ENCODE peak calls at places on chromosomes 1 and 21, in five cellular contexts. One of them, this sample, is unnamed.

GRCh38 chr1:24695202-24695974 is 49.9 kb upstream of the CLIC4 start:
- DNase-seq in OCI-LY7: peak
- DNase-seq in A549: no peak
- DNase-seq in HAP-1: no peak
- DNase-seq in tibial artery: no peak
- DNase-seq in this sample: peak

GRCh38 chr1:182143154-182143657 is 81.7 kb upstream of the ZNF648 start:
- DNase-seq in OCI-LY7: peak
- DNase-seq in A549: peak
- DNase-seq in HAP-1: peak
- DNase-seq in tibial artery: peak
- DNase-seq in this sample: peak

GRCh38 chr1:205226868-205227583 is 720 bp upstream of the TMCC2 start:
- DNase-seq in OCI-LY7: peak
- DNase-seq in A549: peak
- DNase-seq in HAP-1: peak
- DNase-seq in tibial artery: no peak
- DNase-seq in this sample: no peak

GRCh38 chr1:205351984-205352713 is 4.6 kb downstream of the KLHDC8A start:
- DNase-seq in OCI-LY7: no peak
- DNase-seq in A549: no peak
- DNase-seq in HAP-1: peak
- DNase-seq in tibial artery: no peak
- DNase-seq in this sample: no peak

GRCh38 chr1:169161512-169162194 is 55.2 kb downstream of the ATP1B1 start:
- DNase-seq in OCI-LY7: no peak
- DNase-seq in A549: no peak
- DNase-seq in HAP-1: no peak
- DNase-seq in tibial artery: no peak
- DNase-seq in this sample: peak

GRCh38 chr1:2214541-2215241 is 13.4 kb upstream of the SKI start:
- DNase-seq in OCI-LY7: no peak
- DNase-seq in A549: no peak
- DNase-seq in HAP-1: no peak
- DNase-seq in tibial artery: peak
- DNase-seq in this sample: no peak

GRCh38 chr1:219227731-219228419 is 54.2 kb downstream of the LYPLAL1 start:
- DNase-seq in OCI-LY7: no peak
- DNase-seq in A549: no peak
- DNase-seq in HAP-1: no peak
- DNase-seq in tibial artery: no peak
- DNase-seq in this sample: no peak

GRCh38 chr1:102919659-102920058 is 188.7 kb downstream of the COL11A1 start:
- DNase-seq in OCI-LY7: no peak
- DNase-seq in A549: no peak
- DNase-seq in HAP-1: no peak
- DNase-seq in tibial artery: no peak
- DNase-seq in this sample: peak

GRCh38 chr1:235714205-235714897 is 64.8 kb upstream of the GNG4 start:
- DNase-seq in OCI-LY7: no peak
- DNase-seq in A549: no peak
- DNase-seq in HAP-1: no peak
- DNase-seq in tibial artery: no peak
- DNase-seq in this sample: no peak

GRCh38 chr1:38551908-38552307 is 307.7 kb downstream of the RRAGC start:
- DNase-seq in OCI-LY7: no peak
- DNase-seq in A549: no peak
- DNase-seq in HAP-1: no peak
- DNase-seq in tibial artery: no peak
- DNase-seq in this sample: no peak

GRCh38 chr1:109151146-109151545 is 37.2 kb downstream of the ELAPOR1 start:
- DNase-seq in OCI-LY7: no peak
- DNase-seq in A549: no peak
- DNase-seq in HAP-1: peak
- DNase-seq in tibial artery: no peak
- DNase-seq in this sample: peak

GRCh38 chr1:109923131-109923945 is 12.7 kb downstream of the CSF1 start:
- DNase-seq in OCI-LY7: peak
- DNase-seq in A549: no peak
- DNase-seq in HAP-1: peak
- DNase-seq in tibial artery: no peak
- DNase-seq in this sample: no peak

GRCh38 chr1:204206121-204206520 is 7.7 kb downstream of the GOLT1A start:
- DNase-seq in OCI-LY7: no peak
- DNase-seq in A549: no peak
- DNase-seq in HAP-1: no peak
- DNase-seq in tibial artery: no peak
- DNase-seq in this sample: no peak

GRCh38 chr1:169427081-169427611 is at the start of gene CCDC181:
- DNase-seq in OCI-LY7: no peak
- DNase-seq in A549: peak
- DNase-seq in HAP-1: peak
- DNase-seq in tibial artery: no peak
- DNase-seq in this sample: peak

GRCh38 chr1:163211667-163212066 is 9.0 kb upstream of the RGS5 start:
- DNase-seq in OCI-LY7: no peak
- DNase-seq in A549: no peak
- DNase-seq in HAP-1: no peak
- DNase-seq in tibial artery: no peak
- DNase-seq in this sample: no peak

GRCh38 chr1:197674286-197674685 is 101.0 kb downstream of the DENND1B start:
- DNase-seq in OCI-LY7: no peak
- DNase-seq in A549: no peak
- DNase-seq in HAP-1: peak
- DNase-seq in tibial artery: no peak
- DNase-seq in this sample: no peak

GRCh38 chr1:235843458-235843857 is 23.2 kb downstream of the LYST start:
- DNase-seq in OCI-LY7: peak
- DNase-seq in A549: peak
- DNase-seq in HAP-1: no peak
- DNase-seq in tibial artery: no peak
- DNase-seq in this sample: no peak

GRCh38 chr1:224502459-224503160 is 68.0 kb upstream of the WDR26 start:
- DNase-seq in OCI-LY7: no peak
- DNase-seq in A549: no peak
- DNase-seq in HAP-1: peak
- DNase-seq in tibial artery: no peak
- DNase-seq in this sample: no peak

GRCh38 chr1:96374076-96374762 is 347.4 kb upstream of the PTBP2 start:
- DNase-seq in OCI-LY7: no peak
- DNase-seq in A549: no peak
- DNase-seq in HAP-1: no peak
- DNase-seq in tibial artery: no peak
- DNase-seq in this sample: peak

GRCh38 chr1:36176151-36176949 is 20.4 kb downstream of the MAP7D1 start:
- DNase-seq in OCI-LY7: no peak
- DNase-seq in A549: no peak
- DNase-seq in HAP-1: no peak
- DNase-seq in tibial artery: no peak
- DNase-seq in this sample: no peak

GRCh38 chr1:203178083-203178482 is 2.5 kb upstream of the MYBPH start:
- DNase-seq in OCI-LY7: no peak
- DNase-seq in A549: peak
- DNase-seq in HAP-1: no peak
- DNase-seq in tibial artery: peak
- DNase-seq in this sample: peak

GRCh38 chr21:15850645-15851044 is 120.9 kb downstream of the USP25 start:
- DNase-seq in OCI-LY7: no peak
- DNase-seq in A549: no peak
- DNase-seq in HAP-1: no peak
- DNase-seq in tibial artery: no peak
- DNase-seq in this sample: peak

GRCh38 chr21:14833221-14833620 is 231.6 kb downstream of the NRIP1 start:
- DNase-seq in OCI-LY7: no peak
- DNase-seq in A549: no peak
- DNase-seq in HAP-1: no peak
- DNase-seq in tibial artery: no peak
- DNase-seq in this sample: no peak

GRCh38 chr1:7703321-7704213 is 67.5 kb upstream of the VAMP3 start:
- DNase-seq in OCI-LY7: no peak
- DNase-seq in A549: no peak
- DNase-seq in HAP-1: peak
- DNase-seq in tibial artery: peak
- DNase-seq in this sample: no peak

GRCh38 chr1:8065369-8065768 is 39.3 kb upstream of the ERRFI1 start:
- DNase-seq in OCI-LY7: no peak
- DNase-seq in A549: no peak
- DNase-seq in HAP-1: no peak
- DNase-seq in tibial artery: no peak
- DNase-seq in this sample: no peak

GRCh38 chr1:216168481-216169005 is 254.7 kb downstream of the USH2A start:
- DNase-seq in OCI-LY7: no peak
- DNase-seq in A549: no peak
- DNase-seq in HAP-1: no peak
- DNase-seq in tibial artery: no peak
- DNase-seq in this sample: no peak

GRCh38 chr1:222926566-222926965 is 111.7 kb downstream of the DISP1 start:
- DNase-seq in OCI-LY7: no peak
- DNase-seq in A549: no peak
- DNase-seq in HAP-1: no peak
- DNase-seq in tibial artery: no peak
- DNase-seq in this sample: peak

GRCh38 chr1:115300087-115300856 is 37.8 kb downstream of the NGF start:
- DNase-seq in OCI-LY7: peak
- DNase-seq in A549: no peak
- DNase-seq in HAP-1: no peak
- DNase-seq in tibial artery: no peak
- DNase-seq in this sample: peak

GRCh38 chr1:78255849-78256248 is 210.1 kb downstream of the GIPC2 start:
- DNase-seq in OCI-LY7: no peak
- DNase-seq in A549: no peak
- DNase-seq in HAP-1: no peak
- DNase-seq in tibial artery: no peak
- DNase-seq in this sample: no peak

GRCh38 chr1:109557520-109557919 is 9.1 kb downstream of the GNAI3 start:
- DNase-seq in OCI-LY7: no peak
- DNase-seq in A549: no peak
- DNase-seq in HAP-1: no peak
- DNase-seq in tibial artery: no peak
- DNase-seq in this sample: no peak

GRCh38 chr1:180623579-180624347 is 8.1 kb upstream of the XPR1 start:
- DNase-seq in OCI-LY7: no peak
- DNase-seq in A549: peak
- DNase-seq in HAP-1: peak
- DNase-seq in tibial artery: no peak
- DNase-seq in this sample: peak

GRCh38 chr1:44031051-44031899 is at the start of gene SLC6A9:
- DNase-seq in OCI-LY7: peak
- DNase-seq in A549: no peak
- DNase-seq in HAP-1: peak
- DNase-seq in tibial artery: peak
- DNase-seq in this sample: peak

GRCh38 chr1:55848906-55849305 is 633.7 kb upstream of the USP24 start:
- DNase-seq in OCI-LY7: no peak
- DNase-seq in A549: no peak
- DNase-seq in HAP-1: no peak
- DNase-seq in tibial artery: no peak
- DNase-seq in this sample: peak

GRCh38 chr21:32257952-32258785 is 20.7 kb downstream of the MIS18A start:
- DNase-seq in OCI-LY7: peak
- DNase-seq in A549: peak
- DNase-seq in HAP-1: peak
- DNase-seq in tibial artery: peak
- DNase-seq in this sample: peak

GRCh38 chr1:245110406-245110805 is 44.4 kb upstream of the KIF26B start:
- DNase-seq in OCI-LY7: no peak
- DNase-seq in A549: no peak
- DNase-seq in HAP-1: no peak
- DNase-seq in tibial artery: no peak
- DNase-seq in this sample: no peak

DNA sequence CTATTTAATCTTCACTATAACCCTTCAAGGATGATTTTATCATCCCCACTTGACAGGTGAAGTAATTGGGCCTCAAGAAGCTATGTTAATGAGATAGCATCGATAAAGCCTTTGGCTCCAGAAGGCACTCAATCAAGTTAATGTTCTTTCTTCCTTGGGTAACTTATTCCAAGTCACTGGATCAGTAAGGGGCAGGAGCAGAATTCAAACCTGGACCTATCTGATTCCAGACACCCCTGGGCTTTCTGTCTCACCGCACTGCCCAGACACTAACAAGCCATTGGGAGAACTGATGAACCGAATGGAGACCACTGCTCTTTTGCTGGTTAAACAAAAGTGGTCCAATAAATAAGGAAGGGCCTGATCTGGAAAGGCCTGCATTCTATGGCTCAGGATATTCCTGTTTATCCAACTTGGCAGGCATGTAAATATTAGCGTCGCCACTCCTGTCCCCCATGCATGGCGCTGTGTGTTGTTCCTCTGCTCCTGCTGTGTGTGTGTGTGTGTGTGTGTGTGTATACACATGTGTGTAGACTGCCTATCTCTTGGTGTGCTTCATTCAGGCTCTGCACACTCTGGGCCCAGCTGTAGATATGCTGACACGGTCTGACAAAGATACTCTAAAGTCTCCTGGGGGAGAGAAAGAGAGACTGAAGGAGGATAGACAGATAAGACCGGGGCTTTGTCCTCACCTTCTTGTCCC is 6.9 kb downstream of the LMOD1 start:
- DNase-seq in OCI-LY7: no peak
- DNase-seq in A549: no peak
- DNase-seq in HAP-1: no peak
- DNase-seq in tibial artery: no peak
- DNase-seq in this sample: no peak
- H3K4me3 ChIP-seq in OCI-LY7: no peak
- H3K4me3 ChIP-seq in A549: no peak
- H3K4me3 ChIP-seq in HAP-1: no peak
- H3K4me3 ChIP-seq in tibial artery: peak
- H3K4me3 ChIP-seq in this sample: no peak

GRCh38 chr1:187787696-187788095 is 958.9 kb downstream of the PLA2G4A start:
- DNase-seq in OCI-LY7: no peak
- DNase-seq in A549: no peak
- DNase-seq in HAP-1: no peak
- DNase-seq in tibial artery: no peak
- DNase-seq in this sample: no peak
- H3K4me3 ChIP-seq in OCI-LY7: no peak
- H3K4me3 ChIP-seq in A549: no peak
- H3K4me3 ChIP-seq in HAP-1: no peak
- H3K4me3 ChIP-seq in tibial artery: no peak
- H3K4me3 ChIP-seq in this sample: no peak

DNA sequence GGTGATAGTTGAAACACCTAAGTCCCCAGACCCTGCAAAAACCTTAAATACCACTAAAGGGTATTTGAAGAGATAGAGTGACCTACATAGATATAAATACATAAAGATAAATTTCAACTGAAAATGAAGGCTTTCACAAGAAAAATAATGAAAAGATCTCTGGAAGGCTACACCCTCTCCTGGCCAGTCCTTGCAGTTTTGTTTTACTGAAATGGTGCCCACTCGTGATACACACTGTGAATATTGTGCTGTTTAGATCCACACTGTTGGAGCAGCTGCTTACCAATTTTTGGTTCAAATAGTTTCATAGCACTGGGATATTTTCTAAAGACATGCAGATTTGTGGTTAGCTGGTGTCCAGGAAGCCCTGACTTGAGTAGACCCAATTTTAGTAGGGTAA is 31.5 kb upstream of the RNF187 start:
- DNase-seq in OCI-LY7: peak
- DNase-seq in A549: no peak
- DNase-seq in HAP-1: no peak
- DNase-seq in tibial artery: no peak
- DNase-seq in this sample: peak
- H3K4me3 ChIP-seq in OCI-LY7: peak
- H3K4me3 ChIP-seq in A549: peak
- H3K4me3 ChIP-seq in HAP-1: peak
- H3K4me3 ChIP-seq in tibial artery: no peak
- H3K4me3 ChIP-seq in this sample: peak

GRCh38 chr1:10796029-10796944 is at the start of gene CASZ1:
- DNase-seq in OCI-LY7: no peak
- DNase-seq in A549: peak
- DNase-seq in HAP-1: peak
- DNase-seq in tibial artery: peak
- DNase-seq in this sample: peak
- H3K4me3 ChIP-seq in OCI-LY7: no peak
- H3K4me3 ChIP-seq in A549: peak
- H3K4me3 ChIP-seq in HAP-1: peak
- H3K4me3 ChIP-seq in tibial artery: peak
- H3K4me3 ChIP-seq in this sample: peak

This sample was measured in foreskin fibroblast.